ENCODE peak calls at places on chromosome 14, in four cellular contexts. U, J, F and E are unnamed samples.

GRCh38 chr14:67680121-67680602 is 5.7 kb upstream of the VTI1B start:
- DNase-seq in U (no peak), J (no peak), F (peak), E (no peak)

GRCh38 chr14:61475316-61475715 is 153.9 kb downstream of the PRKCH start:
- DNase-seq in U (peak), J (peak), F (peak), E (no peak)

GRCh38 chr14:50113381-50113811 is 3.0 kb downstream of the VCPKMT start:
- DNase-seq in U (no peak), J (no peak), F (no peak), E (no peak)

GRCh38 chr14:61524211-61524806 is 171.0 kb upstream of the HIF1A start:
- DNase-seq in U (no peak), J (peak), F (peak), E (no peak)

GRCh38 chr14:98189521-98189920 is 1082.5 kb downstream of the BCL11B start:
- DNase-seq in U (no peak), J (no peak), F (no peak), E (no peak)

GRCh38 chr14:91417134-91417982 is at the start of gene CCDC88C:
- DNase-seq in U (peak), J (peak), F (peak), E (peak)

GRCh38 chr14:93733231-93733630 is 55.1 kb downstream of the PRIMA1 start:
- DNase-seq in U (no peak), J (no peak), F (no peak), E (no peak)

GRCh38 chr14:53848851-53849250 is 107.8 kb downstream of the BMP4 start:
- DNase-seq in U (no peak), J (no peak), F (no peak), E (no peak)

GRCh38 chr14:75432406-75432805 is 4.6 kb downstream of the JDP2 start:
- DNase-seq in U (no peak), J (no peak), F (no peak), E (no peak)

GRCh38 chr14:81137316-81137715 is 83.4 kb downstream of the GTF2A1 start:
- DNase-seq in U (no peak), J (no peak), F (no peak), E (no peak)

GRCh38 chr14:90503582-90503981 is 106.8 kb downstream of the CALM1 start:
- DNase-seq in U (no peak), J (no peak), F (no peak), E (no peak)

DNA sequence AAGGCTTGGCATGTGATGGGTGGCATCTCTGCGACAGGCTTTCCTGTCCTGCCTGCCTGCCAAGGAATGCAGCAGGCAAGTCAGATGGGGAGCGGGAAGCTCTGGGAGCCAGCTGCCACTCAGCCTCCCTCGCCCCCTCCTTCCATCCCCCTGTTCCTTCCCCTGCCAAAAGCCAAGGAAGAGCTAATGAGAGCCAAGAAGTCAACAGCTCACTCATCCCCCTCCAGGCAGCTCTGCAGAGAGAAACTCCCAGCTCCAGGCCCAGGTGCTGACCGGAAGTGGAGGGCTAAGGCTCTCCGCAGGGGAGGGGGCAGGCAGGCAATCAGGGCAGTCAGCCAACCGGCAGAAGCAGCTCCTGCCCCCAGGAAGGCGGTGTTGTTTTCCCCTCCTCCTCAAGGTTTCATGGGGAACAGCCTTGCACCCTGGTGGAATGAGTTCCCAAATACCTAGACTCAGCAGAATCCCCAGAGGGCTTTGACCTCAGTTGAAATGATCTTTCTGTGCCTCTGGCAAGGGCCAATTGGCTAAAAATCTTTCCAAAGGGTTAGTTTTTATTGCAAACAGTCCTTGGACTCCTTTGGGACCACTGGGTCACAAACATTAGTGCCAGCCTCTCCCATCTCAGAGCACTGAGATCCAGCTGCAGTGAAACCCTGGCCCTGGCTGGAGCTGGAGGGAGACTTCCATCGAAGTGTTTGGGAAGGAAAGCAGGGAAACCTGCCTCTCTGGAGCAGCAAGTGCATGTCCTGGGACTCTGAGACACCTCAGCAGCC is 349.1 kb downstream of the DPF3 start:
- DNase-seq in U (no peak), J (no peak), F (no peak), E (peak)
- TF ChIP-seq ELF4 in U (no peak), J (no peak), F (no peak), E (no peak)

GRCh38 chr14:101194356-101195308 is 291.1 kb upstream of the RTL1 start:
- DNase-seq in U (no peak), J (no peak), F (no peak), E (no peak)
- TF ChIP-seq ELF4 in U (no peak), J (no peak), F (no peak), E (no peak)

GRCh38 chr14:32259368-32260013 is 56.4 kb upstream of the RNU6-8 start:
- DNase-seq in U (no peak), J (peak), F (peak), E (no peak)

GRCh38 chr14:32254952-32255679 is 52.0 kb upstream of the RNU6-8 start:
- DNase-seq in U (peak), J (peak), F (peak), E (peak)

GRCh38 chr14:32255855-32256254 is 52.8 kb upstream of the RNU6-8 start:
- DNase-seq in U (no peak), J (no peak), F (no peak), E (no peak)

GRCh38 chr14:32256606-32257005 is 53.5 kb upstream of the RNU6-8 start:
- DNase-seq in U (no peak), J (no peak), F (no peak), E (no peak)

GRCh38 chr14:32258574-32258973 is 55.5 kb upstream of the RNU6-8 start:
- DNase-seq in U (no peak), J (no peak), F (peak), E (no peak)
- TF ChIP-seq ELF4 in U (no peak), J (no peak), F (no peak), E (no peak)

DNA sequence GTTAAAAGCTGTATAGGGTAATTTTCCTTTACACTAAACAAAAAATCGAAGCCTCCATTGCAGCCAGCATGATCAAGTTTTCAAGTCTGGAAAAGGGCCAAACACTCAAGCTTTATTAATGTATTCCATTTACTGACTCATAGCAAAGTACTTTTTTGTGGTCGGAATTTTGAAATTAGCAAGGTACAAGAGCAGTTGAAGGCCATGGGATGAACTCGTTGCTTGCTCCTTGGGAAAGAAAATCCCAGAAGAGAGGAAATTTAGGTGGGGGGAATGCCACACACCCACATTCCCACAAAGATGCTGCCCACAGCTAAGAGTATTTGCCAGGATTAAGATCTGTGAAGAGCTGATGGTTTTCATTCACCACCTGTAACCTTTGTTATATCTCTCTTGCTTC is 333.7 kb downstream of the EGLN3 start:
- DNase-seq in U (no peak), J (no peak), F (no peak), E (no peak)
- TF ChIP-seq ELF4 in U (no peak), J (no peak), F (no peak), E (no peak)

DNA sequence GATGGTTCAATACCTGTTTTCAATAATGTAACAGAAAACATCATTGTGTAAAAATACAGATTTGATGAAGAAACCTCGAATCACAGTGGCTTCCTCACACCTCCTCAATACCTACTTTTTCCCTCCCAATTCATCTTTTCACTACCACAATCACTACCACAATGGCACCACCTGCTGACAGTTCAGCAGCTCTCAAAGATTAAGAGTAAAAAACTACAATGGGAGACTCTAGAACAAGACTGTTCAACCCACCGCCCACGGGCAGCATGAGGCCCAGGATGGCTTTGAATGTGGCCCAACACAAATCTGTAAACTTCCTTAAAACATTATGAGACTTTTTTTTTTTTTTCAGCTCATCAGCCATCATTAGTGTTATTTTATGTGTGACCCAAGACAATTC is 15.2 kb downstream of the MED6 start:
- DNase-seq in U (no peak), J (no peak), F (no peak), E (no peak)
- TF ChIP-seq ELF4 in U (no peak), J (no peak), F (no peak), E (no peak)

DNA sequence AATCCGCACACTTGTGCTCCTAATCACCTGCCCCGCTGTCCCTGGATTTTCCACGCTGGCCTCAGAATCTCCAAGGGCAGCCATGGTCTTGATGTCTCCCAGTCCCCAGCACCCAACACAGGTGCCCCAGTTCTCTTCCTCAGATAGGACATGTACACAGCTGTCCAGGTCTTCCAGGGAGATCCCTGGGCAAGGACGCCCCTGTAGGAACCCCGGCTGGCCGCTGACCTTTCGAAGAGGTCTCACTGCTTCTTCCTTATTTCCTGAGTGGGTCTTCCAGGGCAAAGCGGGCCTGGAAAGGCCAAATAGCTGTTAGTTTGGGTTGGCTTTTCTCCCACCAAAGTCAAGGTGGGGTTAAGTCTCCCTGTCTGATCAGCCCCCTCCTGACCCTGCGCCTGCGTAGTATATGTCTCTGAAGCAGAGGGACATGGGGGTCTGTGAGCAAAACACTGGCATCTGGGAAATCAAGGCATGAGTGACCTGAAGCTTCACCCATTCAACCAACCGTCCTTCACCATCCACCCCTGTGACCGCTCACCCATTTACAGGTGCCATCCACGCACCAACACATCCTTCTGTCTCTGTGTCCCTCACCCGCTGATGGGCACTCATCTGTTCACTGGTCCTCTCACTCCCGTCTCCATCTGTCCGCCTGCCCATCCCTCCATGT is 4.6 kb downstream of the BEGAIN start:
- DNase-seq in U (no peak), J (no peak), F (no peak), E (peak)
- TF ChIP-seq ELF4 in U (no peak), J (no peak), F (no peak), E (no peak)

GRCh38 chr14:94936411-94936892 is 166.5 kb upstream of the GSC start:
- DNase-seq in U (no peak), J (no peak), F (no peak), E (no peak)
- TF ChIP-seq ELF4 in U (no peak), J (no peak), F (no peak), E (no peak)